ENCODE peak calls at places on chromosomes 12 and 14, in four cellular contexts. Z is astrocyte, G is AG10803, X is BJ. S is an unnamed sample.

GRCh38 chr12:21369141-21369980 is 3.3 kb upstream of the IAPP start:
- DNase-seq in Z (no peak), G (no peak), X (no peak), S (no peak)

GRCh38 chr12:76346798-76347420 is 1.3 kb downstream of the BBS10 start:
- DNase-seq in Z (peak), G (peak), X (no peak), S (peak)

GRCh38 chr12:121237415-121237814 is 27.5 kb downstream of the P2RX4 start:
- DNase-seq in Z (no peak), G (no peak), X (no peak), S (no peak)

GRCh38 chr12:14774944-14775651 is 28.2 kb downstream of the WBP11 start:
- DNase-seq in Z (peak), G (peak), X (no peak), S (no peak)

GRCh38 chr12:125443316-125443715 is 378.1 kb downstream of the AACS start:
- DNase-seq in Z (no peak), G (no peak), X (no peak), S (no peak)

GRCh38 chr14:104390941-104391901 is 188.3 kb upstream of the C14orf180 start:
- DNase-seq in Z (no peak), G (no peak), X (no peak), S (no peak)

GRCh38 chr12:104672501-104673265 is 215.9 kb downstream of the CHST11 start:
- DNase-seq in Z (peak), G (peak), X (no peak), S (peak)

GRCh38 chr14:41986726-41987125 is 380.1 kb downstream of the LRFN5 start:
- DNase-seq in Z (peak), G (no peak), X (no peak), S (no peak)

GRCh38 chr12:124518051-124518932 is 49.1 kb downstream of the NCOR2 start:
- DNase-seq in Z (peak), G (peak), X (peak), S (peak)

GRCh38 chr12:52647601-52648000 is 4.4 kb downstream of the KRT2 start:
- DNase-seq in Z (no peak), G (no peak), X (no peak), S (no peak)

GRCh38 chr14:75531256-75531655 is 9.0 kb downstream of the BATF start:
- DNase-seq in Z (no peak), G (no peak), X (no peak), S (no peak)

GRCh38 chr14:64569108-64570045 is 19.6 kb downstream of the PPP1R36 start:
- DNase-seq in Z (peak), G (peak), X (peak), S (peak)

GRCh38 chr12:11652351-11653040 is 3.0 kb downstream of the ETV6 start:
- DNase-seq in Z (peak), G (peak), X (no peak), S (no peak)

GRCh38 chr14:103188691-103189480 is 65.6 kb downstream of the TNFAIP2 start:
- DNase-seq in Z (no peak), G (peak), X (no peak), S (no peak)

GRCh38 chr14:95784137-95784536 is 70.2 kb upstream of the TCL1A start:
- DNase-seq in Z (peak), G (peak), X (no peak), S (no peak)

GRCh38 chr12:108215458-108215857 is 86.4 kb downstream of the WSCD2 start:
- DNase-seq in Z (no peak), G (no peak), X (no peak), S (no peak)

GRCh38 chr14:41476526-41476925 is 130.2 kb upstream of the LRFN5 start:
- DNase-seq in Z (peak), G (no peak), X (no peak), S (peak)

GRCh38 chr14:101072945-101073597 is 169.5 kb upstream of the RTL1 start:
- DNase-seq in Z (peak), G (peak), X (peak), S (peak)

GRCh38 chr14:58690801-58691516 is 53.2 kb downstream of the DACT1 start:
- DNase-seq in Z (no peak), G (no peak), X (no peak), S (no peak)

GRCh38 chr14:101665478-101666078 is 95.9 kb upstream of the PPP2R5C start:
- DNase-seq in Z (peak), G (peak), X (no peak), S (no peak)

GRCh38 chr14:98808494-98809407 is 463.2 kb downstream of the BCL11B start:
- DNase-seq in Z (no peak), G (no peak), X (no peak), S (no peak)

DNA sequence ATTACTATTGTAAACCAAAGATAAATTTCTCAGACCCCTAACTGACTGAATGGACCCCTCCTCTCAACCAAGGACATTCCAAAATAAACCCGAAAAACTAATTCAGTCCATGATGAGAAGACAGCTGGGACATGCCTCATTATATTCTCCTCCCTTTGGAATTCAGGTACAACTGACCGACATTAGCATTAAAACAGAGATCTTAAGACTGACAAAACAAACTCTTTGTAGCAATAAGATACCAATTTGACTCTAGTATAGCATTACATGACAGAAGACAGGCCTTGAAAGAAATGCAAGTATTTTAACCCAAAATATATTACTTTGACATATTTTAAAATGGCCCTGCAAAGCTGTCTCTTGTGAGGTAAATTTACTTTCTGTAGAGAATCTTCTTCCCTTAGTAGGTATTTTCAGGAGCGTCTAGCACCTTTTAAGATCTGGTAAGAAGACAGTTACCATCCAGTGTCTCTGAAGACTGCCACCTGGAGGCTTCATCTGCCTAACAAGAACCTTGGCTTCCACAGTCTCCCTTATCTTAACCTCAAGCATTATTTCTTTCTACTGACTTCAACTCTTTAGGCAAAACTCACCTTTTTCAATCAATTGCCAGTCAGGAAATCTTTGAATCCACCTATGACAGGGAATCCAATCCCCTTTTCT is 957.5 kb downstream of the SLC6A15 start:
- DNase-seq in Z (no peak), G (no peak), X (no peak), S (no peak)
- TF ChIP-seq CTCF in Z (no peak), G (no peak), X (no peak), S (peak)

GRCh38 chr12:110543965-110544364 is 39.2 kb downstream of the PPTC7 start:
- DNase-seq in Z (no peak), G (no peak), X (no peak), S (no peak)

GRCh38 chr12:110540048-110540447 is 37.9 kb downstream of the RAD9B start:
- DNase-seq in Z (peak), G (no peak), X (no peak), S (no peak)

GRCh38 chr12:110545812-110546211 is 37.3 kb downstream of the PPTC7 start:
- DNase-seq in Z (no peak), G (no peak), X (no peak), S (no peak)

GRCh38 chr12:110546339-110546738 is 36.8 kb downstream of the PPTC7 start:
- DNase-seq in Z (peak), G (peak), X (peak), S (no peak)

DNA sequence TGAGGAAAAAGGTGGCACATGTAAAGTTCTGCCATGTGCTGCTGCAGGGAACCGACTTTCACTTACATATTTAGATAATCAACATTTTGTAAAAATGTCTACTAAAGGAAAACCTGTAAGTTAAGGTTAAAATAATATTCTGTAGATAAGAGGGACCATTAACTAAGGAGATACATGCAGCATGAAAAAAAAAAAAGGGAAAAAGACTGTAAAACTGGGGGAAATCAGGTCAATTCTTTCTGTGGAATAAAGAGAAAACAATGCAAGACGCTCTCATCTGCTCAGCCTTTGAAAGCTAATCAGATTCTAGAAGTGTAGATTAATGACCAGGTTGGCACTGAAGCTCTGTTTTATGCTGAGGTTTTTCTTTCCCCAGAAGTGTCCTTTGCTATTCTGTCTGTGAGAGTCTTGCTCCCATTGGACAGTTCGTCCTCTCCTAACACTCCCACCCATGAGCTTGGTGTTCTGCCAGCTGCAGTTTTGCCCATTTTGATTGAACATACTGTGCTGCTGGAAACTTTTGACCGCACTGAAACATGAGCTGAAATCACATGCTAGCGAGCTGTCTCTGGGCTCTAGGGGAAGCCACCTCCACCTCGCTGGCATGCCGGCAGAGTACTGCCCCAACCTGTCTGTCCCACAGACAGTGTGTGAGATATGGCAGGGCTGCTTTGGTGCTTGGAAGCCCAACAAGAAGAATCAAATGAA is 39.7 kb downstream of the PPTC7 start:
- DNase-seq in Z (peak), G (no peak), X (no peak), S (no peak)
- H3K4me3 ChIP-seq in Z (no peak), G (no peak), X (no peak), S (no peak)

GRCh38 chr12:102300824-102301461 is 103.3 kb upstream of the PMCH start:
- DNase-seq in Z (peak), G (peak), X (no peak), S (peak)
- TF ChIP-seq CTCF in Z (peak), G (peak), X (peak), S (peak)

GRCh38 chr12:54286042-54286931 is 5.8 kb downstream of the HNRNPA1 start:
- DNase-seq in Z (no peak), G (no peak), X (no peak), S (no peak)

GRCh38 chr12:54285150-54286041 is 4.9 kb downstream of the HNRNPA1 start:
- DNase-seq in Z (no peak), G (no peak), X (no peak), S (no peak)

GRCh38 chr12:54280401-54281260 is at the start of gene HNRNPA1:
- DNase-seq in Z (peak), G (peak), X (peak), S (peak)

GRCh38 chr12:54279632-54280400 is at the start of gene CBX5:
- DNase-seq in Z (peak), G (peak), X (peak), S (peak)

GRCh38 chr12:54282949-54283593 is 2.5 kb downstream of the HNRNPA1 start:
- DNase-seq in Z (no peak), G (no peak), X (no peak), S (no peak)
- H3K4me3 ChIP-seq in Z (peak), G (peak), X (peak), S (peak)

DNA sequence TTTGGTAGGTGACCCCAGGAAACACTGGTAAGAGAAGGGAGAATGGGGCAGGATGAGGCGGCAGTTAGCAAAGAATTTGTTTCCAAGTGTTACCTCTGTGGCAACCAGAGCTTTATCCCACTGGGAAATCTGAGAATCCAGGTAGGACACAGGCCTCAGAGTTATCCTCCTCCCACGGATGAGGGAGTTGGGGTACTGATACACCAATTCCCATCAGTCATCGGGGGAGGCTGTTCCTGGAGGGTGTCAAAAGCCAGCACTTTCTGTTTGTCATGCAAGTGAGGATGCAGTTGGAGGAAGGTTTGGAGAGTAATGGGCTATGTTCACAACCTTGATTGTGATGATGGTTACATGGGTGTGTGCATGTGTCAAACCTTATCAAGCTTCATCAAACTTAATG is 221.2 kb upstream of the SFSWAP start:
- DNase-seq in Z (no peak), G (no peak), X (no peak), S (no peak)
- TF ChIP-seq CTCF in Z (no peak), G (no peak), X (no peak), S (no peak)

GRCh38 chr14:90502760-90503159 is 105.9 kb downstream of the CALM1 start:
- DNase-seq in Z (no peak), G (no peak), X (no peak), S (no peak)

GRCh38 chr14:90504643-90505042 is 107.8 kb downstream of the CALM1 start:
- DNase-seq in Z (no peak), G (no peak), X (no peak), S (no peak)

GRCh38 chr14:90505531-90505930 is 108.7 kb downstream of the CALM1 start:
- DNase-seq in Z (no peak), G (no peak), X (no peak), S (no peak)

GRCh38 chr14:90500665-90501370 is 104.0 kb downstream of the CALM1 start:
- DNase-seq in Z (no peak), G (no peak), X (no peak), S (no peak)

GRCh38 chr14:90503582-90503981 is 106.8 kb downstream of the CALM1 start:
- DNase-seq in Z (no peak), G (no peak), X (no peak), S (no peak)
- H3K4me3 ChIP-seq in Z (no peak), G (no peak), X (no peak), S (no peak)